ENCODE peak calls at places on chromosomes 1 and 21, in seven cellular contexts. A, O, G, T, N, J and Z are unnamed samples.
A peak's percentile ranks its signal among the peaks of the same experiment; 100 is the strongest.

GRCh38 chr1:229001467-229001866 is 266.2 kb downstream of the RHOU start:
- DNase-seq in T (no peak), G (no peak), N (no peak), J (no peak), A (no peak), O (peak; percentile 22), Z (no peak)

GRCh38 chr1:226939439-226940028 is 560 bp upstream of the COQ8A start:
- DNase-seq in O (peak; percentile 83), J (peak; percentile 83), A (no peak), N (no peak), T (peak; percentile 64), G (peak; percentile 80), Z (no peak)

GRCh38 chr1:30186586-30186985 is 536.8 kb downstream of the MATN1 start:
- DNase-seq in G (no peak), N (no peak), A (no peak), J (no peak), O (no peak), T (no peak), Z (no peak)

GRCh38 chr1:93061895-93062792 is 16.9 kb upstream of the MTF2 start:
- DNase-seq in A (peak; percentile 16), O (peak; percentile 40), G (peak; percentile 1), N (peak; percentile 53), J (peak; percentile 59), T (peak; percentile 42), Z (no peak)

GRCh38 chr21:31198575-31198974 is 145.5 kb downstream of the TIAM1 start:
- DNase-seq in J (peak; percentile 69), A (peak; percentile 44), G (no peak), N (peak; percentile 74), O (no peak), T (peak; percentile 37), Z (peak; percentile 47)

GRCh38 chr21:45822429-45823099 is 159.0 kb upstream of the COL6A1 start:
- DNase-seq in G (no peak), A (no peak), N (no peak), T (peak; percentile 37), O (no peak), J (no peak), Z (no peak)

GRCh38 chr1:174060090-174060489 is 37.9 kb upstream of the RC3H1 start:
- DNase-seq in J (no peak), N (no peak), T (no peak), G (no peak), A (no peak), O (no peak), Z (no peak)

GRCh38 chr1:67843335-67843734 is 10.1 kb upstream of the GNG12 start:
- DNase-seq in O (no peak), N (peak; percentile 58), J (no peak), G (no peak), T (no peak), A (no peak), Z (no peak)

GRCh38 chr1:77539510-77540142 is 142.8 kb downstream of the ZZZ3 start:
- DNase-seq in J (peak; percentile 78), A (peak; percentile 96), T (no peak), G (no peak), N (peak; percentile 99), O (no peak), Z (peak; percentile 95)

GRCh38 chr1:1291611-1292441 is 11.6 kb downstream of the SCNN1D start:
- DNase-seq in G (peak; percentile 50), N (peak; percentile 53), J (peak; percentile 69), O (peak; percentile 69), T (peak; percentile 85), A (no peak), Z (peak; percentile 33)

GRCh38 chr1:180672105-180672504 is 40.3 kb downstream of the XPR1 start:
- DNase-seq in G (no peak), N (peak; percentile 7), A (no peak), J (no peak), T (no peak), O (no peak), Z (no peak)

GRCh38 chr1:36595921-36596320 is 113.2 kb upstream of the CSF3R start:
- DNase-seq in N (no peak), G (no peak), O (no peak), A (no peak), T (no peak), J (no peak), Z (no peak)

GRCh38 chr21:46428286-46428685 is 30.4 kb upstream of the DIP2A start:
- DNase-seq in O (no peak), A (no peak), J (no peak), T (no peak), N (no peak), G (no peak), Z (no peak)

GRCh38 chr21:36113647-36114428 is 21.0 kb upstream of the CBR3 start:
- DNase-seq in G (no peak), O (peak; percentile 71), T (no peak), A (no peak), J (no peak), N (no peak), Z (no peak)